ENCODE peak calls at places on chromosomes 12 and 14, in eight cellular contexts. U is uterus, Z is IMR-90, V is brain microvascular endothelial cell, M is MM.1S, X is OCI-LY7, E is K562, K is right cardiac atrium. Q is an unnamed sample.

GRCh38 chr14:76169776-76170175 is 18.1 kb downstream of the GPATCH2L start:
- DNase-seq in U (no peak), Z (no peak), V (no peak), M (no peak), X (no peak), E (no peak), K (no peak), Q (no peak)

GRCh38 chr14:61191751-61192150 is 89.4 kb downstream of the TMEM30B start:
- DNase-seq in U (no peak), Z (no peak), V (no peak), M (no peak), X (no peak), E (no peak), K (no peak), Q (no peak)

GRCh38 chr12:114916531-114916930 is 232.6 kb upstream of the TBX3 start:
- DNase-seq in U (no peak), Z (no peak), V (no peak), M (no peak), X (no peak), E (no peak), K (no peak), Q (no peak)

GRCh38 chr12:76346798-76347420 is 1.3 kb downstream of the BBS10 start:
- DNase-seq in U (no peak), Z (peak; percentile 79), V (peak; percentile 70), M (peak; percentile 63), X (peak; percentile 63), E (peak; percentile 65), K (no peak), Q (no peak)

GRCh38 chr14:105168496-105168978 is at the start of gene JAG2:
- DNase-seq in U (no peak), Z (no peak), V (peak; percentile 12), M (peak; percentile 26), X (peak; percentile 64), E (peak; percentile 80), K (peak; percentile 60), Q (peak; percentile 43)

GRCh38 chr12:26878661-26879119 is 45.7 kb upstream of the ITPR2 start:
- DNase-seq in U (peak; percentile 90), Z (no peak), V (no peak), M (peak; percentile 77), X (peak; percentile 87), E (no peak), K (peak; percentile 79), Q (no peak)

GRCh38 chr14:92473261-92473946 is 40.2 kb upstream of the RIN3 start:
- DNase-seq in U (peak; percentile 50), Z (peak; percentile 75), V (peak; percentile 60), M (no peak), X (no peak), E (no peak), K (peak; percentile 54), Q (no peak)

GRCh38 chr12:31732926-31733548 is 4.2 kb upstream of the AMN1 start:
- DNase-seq in U (no peak), Z (peak; percentile 83), V (peak; percentile 80), M (no peak), X (no peak), E (peak; percentile 84), K (no peak), Q (no peak)

GRCh38 chr12:108306014-108306501 is 33.1 kb downstream of the CMKLR1 start:
- DNase-seq in U (peak; percentile 63), Z (peak; percentile 15), V (peak; percentile 53), M (no peak), X (no peak), E (peak; percentile 21), K (peak; percentile 37), Q (no peak)

GRCh38 chr14:75249251-75249957 is 29.2 kb upstream of the FOS start:
- DNase-seq in U (no peak), Z (no peak), V (no peak), M (peak; percentile 92), X (peak; percentile 97), E (peak; percentile 52), K (no peak), Q (peak; percentile 91)

GRCh38 chr14:93960108-93960475 is 16.3 kb downstream of the ASB2 start:
- DNase-seq in U (no peak), Z (peak; percentile 4), V (no peak), M (no peak), X (peak; percentile 50), E (no peak), K (no peak), Q (no peak)

GRCh38 chr12:30930238-30931010 is 3.9 kb downstream of the TSPAN11 start:
- DNase-seq in U (no peak), Z (no peak), V (no peak), M (no peak), X (no peak), E (no peak), K (no peak), Q (no peak)

GRCh38 chr12:537772-538171 is 78.0 kb downstream of the B4GALNT3 start:
- DNase-seq in U (no peak), Z (no peak), V (no peak), M (no peak), X (no peak), E (no peak), K (no peak), Q (no peak)

GRCh38 chr14:54189358-54190354 is 207.2 kb upstream of the CDKN3 start:
- DNase-seq in U (no peak), Z (peak; percentile 83), V (peak; percentile 76), M (no peak), X (no peak), E (peak; percentile 4), K (no peak), Q (no peak)

GRCh38 chr12:21296751-21297406 is 37.8 kb downstream of the SLCO1A2 start:
- DNase-seq in U (no peak), Z (peak; percentile 2), V (no peak), M (peak; percentile 15), X (peak; percentile 25), E (peak; percentile 8), K (no peak), Q (peak; percentile 10)

GRCh38 chr14:59484611-59485174 is 376 bp downstream of the JKAMP start:
- DNase-seq in U (no peak), Z (peak; percentile 17), V (no peak), M (peak; percentile 21), X (no peak), E (no peak), K (no peak), Q (no peak)

GRCh38 chr12:69240625-69240984 is 1.2 kb downstream of the CPSF6 start:
- DNase-seq in U (no peak), Z (peak; percentile 11), V (no peak), M (peak; percentile 75), X (peak; percentile 55), E (peak; percentile 24), K (no peak), Q (peak; percentile 47)

GRCh38 chr12:124466200-124467128 is 100.9 kb downstream of the NCOR2 start:
- DNase-seq in U (no peak), Z (peak; percentile 16), V (peak; percentile 81), M (no peak), X (peak; percentile 89), E (no peak), K (peak; percentile 62), Q (peak; percentile 80)
- H3K4me3 ChIP-seq in U (no peak overlapping the region), Z (no peak overlapping the region), V (no peak overlapping the region), M (no peak overlapping the region), X (peak overlapping the region; percentile 46), E (no peak overlapping the region), K (no peak overlapping the region), Q (peak overlapping the region; percentile 75)

GRCh38 chr12:104740668-104741067 is 217.4 kb downstream of the SLC41A2 start:
- DNase-seq in U (no peak), Z (no peak), V (no peak), M (peak; percentile 31), X (peak; percentile 52), E (no peak), K (no peak), Q (no peak)

GRCh38 chr12:104737113-104737512 is 221.0 kb downstream of the SLC41A2 start:
- DNase-seq in U (no peak), Z (no peak), V (no peak), M (no peak), X (no peak), E (no peak), K (no peak), Q (no peak)

GRCh38 chr12:104738371-104738710 is 219.7 kb downstream of the SLC41A2 start:
- DNase-seq in U (no peak), Z (no peak), V (no peak), M (no peak), X (no peak), E (no peak), K (no peak), Q (no peak)

GRCh38 chr12:104737682-104738370 is 220.3 kb downstream of the SLC41A2 start:
- DNase-seq in U (no peak), Z (no peak), V (no peak), M (no peak), X (no peak), E (no peak), K (no peak), Q (no peak)

DNA sequence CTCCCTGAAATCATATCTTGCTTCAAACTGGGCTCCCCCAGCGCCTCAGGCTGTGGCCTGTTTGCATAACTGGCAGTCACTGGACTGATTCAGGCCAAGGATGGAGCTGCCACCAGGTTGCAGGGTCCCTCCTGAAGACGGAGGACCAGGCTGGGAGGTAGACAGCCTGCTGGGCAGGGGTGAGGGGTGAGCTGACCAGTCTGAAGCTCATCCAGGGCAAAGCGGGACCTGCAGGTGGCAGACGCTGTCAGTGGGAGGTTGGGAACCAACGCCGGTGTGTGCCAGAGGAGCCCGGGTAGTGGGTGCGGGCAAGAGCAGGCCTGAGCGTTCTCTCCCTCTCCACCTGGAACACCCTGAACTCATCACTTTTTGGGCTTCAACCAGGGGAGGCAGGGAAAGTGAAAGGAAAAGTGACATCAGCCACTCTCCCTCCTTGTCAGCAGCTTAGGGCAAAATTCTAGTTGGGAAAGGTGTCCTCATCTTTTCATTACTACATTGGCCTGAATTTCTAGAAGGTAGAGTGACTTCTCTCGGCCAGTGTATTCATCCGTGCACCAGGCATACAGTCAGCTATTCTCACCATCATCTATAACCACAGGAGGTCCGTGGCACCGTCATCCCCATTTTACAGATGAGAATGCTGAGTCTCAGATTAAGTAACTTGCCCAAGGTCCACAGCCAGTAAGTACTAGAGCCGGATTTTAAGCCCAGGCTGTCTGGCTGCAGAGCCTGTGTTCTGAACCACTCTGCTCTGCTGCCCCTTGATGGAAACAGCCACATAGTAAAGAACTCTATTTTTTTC is 219.0 kb downstream of the SLC41A2 start:
- DNase-seq in U (no peak), Z (no peak), V (no peak), M (no peak), X (no peak), E (no peak), K (no peak), Q (no peak)
- H3K27ac ChIP-seq in U (no peak overlapping the region), Z (no peak overlapping the region), V (no peak overlapping the region), M (no peak overlapping the region), X (no peak overlapping the region), E (no peak overlapping the region), K (no peak overlapping the region), Q (peak overlapping the region; percentile 52)

GRCh38 chr12:91774471-91774921 is 371.1 kb downstream of the BTG1 start:
- DNase-seq in U (peak; percentile 36), Z (peak; percentile 82), V (peak; percentile 51), M (peak; percentile 65), X (no peak), E (no peak), K (no peak), Q (no peak)
- H3K4me3 ChIP-seq in U (no peak overlapping the region), Z (peak overlapping the region; percentile 39), V (no peak overlapping the region), M (peak overlapping the region; percentile 20), X (no peak overlapping the region), E (no peak overlapping the region), K (peak overlapping the region; percentile 38), Q (peak overlapping the region; percentile 34)

DNA sequence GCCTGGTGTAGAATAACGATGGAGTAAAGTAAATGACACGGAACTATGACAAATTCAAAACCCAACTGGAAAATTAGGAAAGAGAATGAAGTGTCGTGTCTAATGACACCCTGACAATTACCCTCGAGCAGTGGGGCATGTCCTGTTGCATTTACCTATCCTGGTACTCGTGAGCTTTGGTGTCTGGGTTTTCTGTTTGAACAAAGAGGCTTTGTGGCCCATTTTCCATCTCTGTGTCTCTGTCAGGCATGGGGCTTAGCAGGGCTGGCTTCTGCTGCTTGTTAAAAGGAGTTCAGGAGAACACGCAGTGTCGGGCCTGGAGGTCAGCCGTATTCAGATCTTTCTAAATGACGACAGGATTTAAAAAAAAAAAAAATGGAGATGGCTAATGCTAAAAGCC is 140.8 kb downstream of the ETNK1 start:
- DNase-seq in U (no peak), Z (no peak), V (no peak), M (no peak), X (no peak), E (no peak), K (no peak), Q (no peak)
- H3K27ac ChIP-seq in U (no peak overlapping the region), Z (no peak overlapping the region), V (no peak overlapping the region), M (no peak overlapping the region), X (no peak overlapping the region), E (no peak overlapping the region), K (no peak overlapping the region), Q (no peak overlapping the region)

Q was measured in CD4-positive, CD25-positive, alpha-beta regulatory T cell.